ENCODE peak calls at places on chromosome 3, in six cellular contexts. One of them, this sample, is unnamed.

GRCh38 chr3:126542340-126543241 is 16.1 kb downstream of the C3orf22 start:
- DNase-seq in right lobe of liver: peak
- DNase-seq in tibial nerve: peak
- DNase-seq in Peyer's patch: peak
- DNase-seq in adrenal gland: no peak
- DNase-seq in IMR-90: no peak
- DNase-seq in this sample: peak

GRCh38 chr3:63693351-63693750 is 40.9 kb downstream of the SNTN start:
- DNase-seq in right lobe of liver: no peak
- DNase-seq in tibial nerve: no peak
- DNase-seq in Peyer's patch: no peak
- DNase-seq in adrenal gland: no peak
- DNase-seq in IMR-90: no peak
- DNase-seq in this sample: no peak

GRCh38 chr3:183287301-183287971 is 34.4 kb downstream of the B3GNT5 start:
- DNase-seq in right lobe of liver: no peak
- DNase-seq in tibial nerve: no peak
- DNase-seq in Peyer's patch: no peak
- DNase-seq in adrenal gland: peak
- DNase-seq in IMR-90: peak
- DNase-seq in this sample: no peak

GRCh38 chr3:122754867-122755835 is 38.5 kb downstream of the HSPBAP1 start:
- DNase-seq in right lobe of liver: no peak
- DNase-seq in tibial nerve: no peak
- DNase-seq in Peyer's patch: no peak
- DNase-seq in adrenal gland: peak
- DNase-seq in IMR-90: peak
- DNase-seq in this sample: no peak

GRCh38 chr3:29410660-29411405 is 130.0 kb downstream of the RBMS3 start:
- DNase-seq in right lobe of liver: no peak
- DNase-seq in tibial nerve: no peak
- DNase-seq in Peyer's patch: no peak
- DNase-seq in adrenal gland: peak
- DNase-seq in IMR-90: no peak
- DNase-seq in this sample: no peak

GRCh38 chr3:16329792-16330061 is 64.7 kb downstream of the OXNAD1 start:
- DNase-seq in right lobe of liver: no peak
- DNase-seq in tibial nerve: no peak
- DNase-seq in Peyer's patch: no peak
- DNase-seq in adrenal gland: no peak
- DNase-seq in IMR-90: no peak
- DNase-seq in this sample: no peak

GRCh38 chr3:184259878-184260570 is 1.3 kb downstream of the CAMK2N2 start:
- DNase-seq in right lobe of liver: no peak
- DNase-seq in tibial nerve: no peak
- DNase-seq in Peyer's patch: no peak
- DNase-seq in adrenal gland: peak
- DNase-seq in IMR-90: peak
- DNase-seq in this sample: no peak

GRCh38 chr3:184592411-184593200 is 31.0 kb downstream of the EPHB3 start:
- DNase-seq in right lobe of liver: no peak
- DNase-seq in tibial nerve: no peak
- DNase-seq in Peyer's patch: no peak
- DNase-seq in adrenal gland: peak
- DNase-seq in IMR-90: peak
- DNase-seq in this sample: no peak

GRCh38 chr3:103393395-103394186 is 958.8 kb downstream of the ZPLD1 start:
- DNase-seq in right lobe of liver: no peak
- DNase-seq in tibial nerve: no peak
- DNase-seq in Peyer's patch: no peak
- DNase-seq in adrenal gland: no peak
- DNase-seq in IMR-90: peak
- DNase-seq in this sample: no peak

GRCh38 chr3:45964139-45964538 is 20.9 kb downstream of the CXCR6 start:
- DNase-seq in right lobe of liver: no peak
- DNase-seq in tibial nerve: no peak
- DNase-seq in Peyer's patch: no peak
- DNase-seq in adrenal gland: no peak
- DNase-seq in IMR-90: no peak
- DNase-seq in this sample: no peak

GRCh38 chr3:125054436-125055164 is 1.2 kb downstream of the HEG1 start:
- DNase-seq in right lobe of liver: no peak
- DNase-seq in tibial nerve: no peak
- DNase-seq in Peyer's patch: no peak
- DNase-seq in adrenal gland: peak
- DNase-seq in IMR-90: peak
- DNase-seq in this sample: no peak

GRCh38 chr3:160784853-160785252 is 28.8 kb downstream of the PPM1L start:
- DNase-seq in right lobe of liver: no peak
- DNase-seq in tibial nerve: no peak
- DNase-seq in Peyer's patch: no peak
- DNase-seq in adrenal gland: no peak
- DNase-seq in IMR-90: no peak
- DNase-seq in this sample: no peak

GRCh38 chr3:134822065-134822464 is 27.0 kb downstream of the EPHB1 start:
- DNase-seq in right lobe of liver: no peak
- DNase-seq in tibial nerve: no peak
- DNase-seq in Peyer's patch: no peak
- DNase-seq in adrenal gland: no peak
- DNase-seq in IMR-90: no peak
- DNase-seq in this sample: no peak

GRCh38 chr3:27483117-27484001 is 825 bp downstream of the SLC4A7 start:
- DNase-seq in right lobe of liver: peak
- DNase-seq in tibial nerve: no peak
- DNase-seq in Peyer's patch: peak
- DNase-seq in adrenal gland: peak
- DNase-seq in IMR-90: peak
- DNase-seq in this sample: peak

GRCh38 chr3:31777092-31777491 is 204.0 kb downstream of the OSBPL10 start:
- DNase-seq in right lobe of liver: no peak
- DNase-seq in tibial nerve: no peak
- DNase-seq in Peyer's patch: no peak
- DNase-seq in adrenal gland: no peak
- DNase-seq in IMR-90: peak
- DNase-seq in this sample: no peak

GRCh38 chr3:190053919-190054672 is 66.6 kb downstream of the P3H2 start:
- DNase-seq in right lobe of liver: no peak
- DNase-seq in tibial nerve: no peak
- DNase-seq in Peyer's patch: no peak
- DNase-seq in adrenal gland: peak
- DNase-seq in IMR-90: peak
- DNase-seq in this sample: no peak

GRCh38 chr3:56761023-56761422 is 40.7 kb downstream of the ARHGEF3 start:
- DNase-seq in right lobe of liver: no peak
- DNase-seq in tibial nerve: no peak
- DNase-seq in Peyer's patch: no peak
- DNase-seq in adrenal gland: no peak
- DNase-seq in IMR-90: no peak
- DNase-seq in this sample: no peak

GRCh38 chr3:30538787-30539186 is 67.6 kb upstream of the TGFBR2 start:
- DNase-seq in right lobe of liver: no peak
- DNase-seq in tibial nerve: no peak
- DNase-seq in Peyer's patch: no peak
- DNase-seq in adrenal gland: no peak
- DNase-seq in IMR-90: peak
- DNase-seq in this sample: no peak

GRCh38 chr3:23484386-23484785 is 281.3 kb downstream of the UBE2E2 start:
- DNase-seq in right lobe of liver: no peak
- DNase-seq in tibial nerve: no peak
- DNase-seq in Peyer's patch: no peak
- DNase-seq in adrenal gland: no peak
- DNase-seq in IMR-90: no peak
- DNase-seq in this sample: no peak

GRCh38 chr3:126567696-126568438 is 9.1 kb upstream of the C3orf22 start:
- DNase-seq in right lobe of liver: no peak
- DNase-seq in tibial nerve: no peak
- DNase-seq in Peyer's patch: peak
- DNase-seq in adrenal gland: peak
- DNase-seq in IMR-90: no peak
- DNase-seq in this sample: peak

GRCh38 chr3:126107960-126108688 is 24.2 kb upstream of the SLC41A3 start:
- DNase-seq in right lobe of liver: peak
- DNase-seq in tibial nerve: no peak
- DNase-seq in Peyer's patch: peak
- DNase-seq in adrenal gland: no peak
- DNase-seq in IMR-90: peak
- DNase-seq in this sample: peak

GRCh38 chr3:186932281-186933181 is 2.2 kb downstream of the ST6GAL1 start:
- DNase-seq in right lobe of liver: no peak
- DNase-seq in tibial nerve: no peak
- DNase-seq in Peyer's patch: no peak
- DNase-seq in adrenal gland: no peak
- DNase-seq in IMR-90: no peak
- DNase-seq in this sample: no peak

GRCh38 chr3:16768956-16769355 is 115.8 kb upstream of the PLCL2 start:
- DNase-seq in right lobe of liver: no peak
- DNase-seq in tibial nerve: no peak
- DNase-seq in Peyer's patch: no peak
- DNase-seq in adrenal gland: no peak
- DNase-seq in IMR-90: no peak
- DNase-seq in this sample: no peak

GRCh38 chr3:175150812-175151411 is 291.8 kb downstream of the NAALADL2 start:
- DNase-seq in right lobe of liver: no peak
- DNase-seq in tibial nerve: no peak
- DNase-seq in Peyer's patch: no peak
- DNase-seq in adrenal gland: no peak
- DNase-seq in IMR-90: peak
- DNase-seq in this sample: no peak

GRCh38 chr3:120432105-120432860 is 18.5 kb downstream of the FSTL1 start:
- DNase-seq in right lobe of liver: no peak
- DNase-seq in tibial nerve: no peak
- DNase-seq in Peyer's patch: no peak
- DNase-seq in adrenal gland: no peak
- DNase-seq in IMR-90: peak
- DNase-seq in this sample: no peak

GRCh38 chr3:133965033-133965570 is 64.6 kb downstream of the SLCO2A1 start:
- DNase-seq in right lobe of liver: no peak
- DNase-seq in tibial nerve: no peak
- DNase-seq in Peyer's patch: no peak
- DNase-seq in adrenal gland: no peak
- DNase-seq in IMR-90: peak
- DNase-seq in this sample: no peak

GRCh38 chr3:154954750-154955149 is 125.4 kb upstream of the MME start:
- DNase-seq in right lobe of liver: no peak
- DNase-seq in tibial nerve: no peak
- DNase-seq in Peyer's patch: no peak
- DNase-seq in adrenal gland: no peak
- DNase-seq in IMR-90: peak
- DNase-seq in this sample: no peak

GRCh38 chr3:53253707-53254106 is 2.1 kb downstream of the TKT start:
- DNase-seq in right lobe of liver: no peak
- DNase-seq in tibial nerve: no peak
- DNase-seq in Peyer's patch: no peak
- DNase-seq in adrenal gland: no peak
- DNase-seq in IMR-90: no peak
- DNase-seq in this sample: no peak

GRCh38 chr3:86245360-86245759 is 745.6 kb downstream of the VGLL3 start:
- DNase-seq in right lobe of liver: no peak
- DNase-seq in tibial nerve: no peak
- DNase-seq in Peyer's patch: no peak
- DNase-seq in adrenal gland: no peak
- DNase-seq in IMR-90: no peak
- DNase-seq in this sample: no peak

DNA sequence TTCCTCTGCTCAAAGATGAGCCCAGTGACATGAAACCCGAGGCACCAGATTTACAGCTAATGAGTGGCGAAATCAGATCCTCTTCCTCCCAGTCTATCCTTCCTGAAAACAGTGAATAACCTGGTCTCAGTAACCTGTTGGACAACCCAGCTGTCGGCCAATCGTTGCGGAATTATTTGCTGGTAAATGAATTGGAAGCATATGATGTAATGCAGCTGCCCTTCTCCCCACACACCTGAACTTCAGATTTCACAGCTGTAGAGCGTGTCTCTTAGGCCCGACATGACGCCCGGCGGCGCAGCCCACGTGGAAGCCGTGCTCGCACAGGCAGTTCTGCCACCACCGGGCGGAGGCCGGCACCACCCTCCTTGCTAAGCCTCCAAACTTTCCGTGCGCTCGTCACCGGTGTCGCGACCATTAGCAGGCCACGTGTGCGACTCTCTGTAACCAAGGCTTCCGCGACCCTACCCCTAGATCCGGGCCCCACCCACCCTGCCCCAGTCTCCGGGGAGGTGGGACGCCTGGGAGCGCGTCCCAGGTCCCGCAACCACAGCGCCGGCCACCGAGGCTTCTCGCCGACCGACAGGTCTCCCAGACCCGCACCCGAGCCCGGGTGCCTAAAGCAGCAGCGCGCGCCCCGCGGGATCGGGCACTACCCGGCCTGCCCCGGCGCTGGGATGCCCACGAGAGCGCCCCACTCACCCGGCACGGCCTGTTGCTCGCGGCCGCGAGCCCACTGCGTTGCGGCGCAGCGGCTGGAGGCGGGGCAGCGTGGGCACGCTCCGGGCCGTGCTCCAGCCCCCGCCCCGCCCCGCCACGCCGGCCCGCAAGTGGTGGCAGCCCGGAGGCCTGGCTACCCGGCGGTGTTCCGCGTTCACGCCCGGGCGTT is at the start of gene RIOX2:
- DNase-seq in right lobe of liver: peak
- DNase-seq in tibial nerve: peak
- DNase-seq in Peyer's patch: peak
- DNase-seq in adrenal gland: peak
- DNase-seq in IMR-90: peak
- DNase-seq in this sample: peak
- TF ChIP-seq POLR2A in right lobe of liver: peak
- TF ChIP-seq POLR2A in tibial nerve: no peak
- TF ChIP-seq POLR2A in Peyer's patch: no peak
- TF ChIP-seq POLR2A in adrenal gland: peak
- TF ChIP-seq POLR2A in IMR-90: no peak
- TF ChIP-seq POLR2A in this sample: no peak

GRCh38 chr3:98657429-98657828 is 64.0 kb upstream of the CPOX start:
- DNase-seq in right lobe of liver: peak
- DNase-seq in tibial nerve: no peak
- DNase-seq in Peyer's patch: peak
- DNase-seq in adrenal gland: no peak
- DNase-seq in IMR-90: no peak
- DNase-seq in this sample: no peak
- TF ChIP-seq CTCF in right lobe of liver: peak
- TF ChIP-seq CTCF in tibial nerve: no peak
- TF ChIP-seq CTCF in Peyer's patch: peak
- TF ChIP-seq CTCF in adrenal gland: no peak
- TF ChIP-seq CTCF in IMR-90: no peak
- TF ChIP-seq CTCF in this sample: no peak

GRCh38 chr3:128804817-128805166 is 74.6 kb upstream of the ACAD9 start:
- DNase-seq in right lobe of liver: no peak
- DNase-seq in tibial nerve: no peak
- DNase-seq in Peyer's patch: no peak
- DNase-seq in adrenal gland: peak
- DNase-seq in IMR-90: no peak
- DNase-seq in this sample: no peak
- TF ChIP-seq POLR2A in right lobe of liver: no peak
- TF ChIP-seq POLR2A in tibial nerve: no peak
- TF ChIP-seq POLR2A in Peyer's patch: no peak
- TF ChIP-seq POLR2A in adrenal gland: no peak
- TF ChIP-seq POLR2A in IMR-90: no peak
- TF ChIP-seq POLR2A in this sample: no peak

GRCh38 chr3:101735833-101736232 is 11.4 kb downstream of the CEP97 start:
- DNase-seq in right lobe of liver: no peak
- DNase-seq in tibial nerve: no peak
- DNase-seq in Peyer's patch: no peak
- DNase-seq in adrenal gland: no peak
- DNase-seq in IMR-90: no peak
- DNase-seq in this sample: no peak
- TF ChIP-seq CTCF in right lobe of liver: no peak
- TF ChIP-seq CTCF in tibial nerve: no peak
- TF ChIP-seq CTCF in Peyer's patch: no peak
- TF ChIP-seq CTCF in adrenal gland: no peak
- TF ChIP-seq CTCF in IMR-90: no peak
- TF ChIP-seq CTCF in this sample: no peak

This sample was measured in suprapubic skin.